ENCODE peak calls at places on chromosomes 1 and 21, in five cellular contexts. K is astrocyte of the spinal cord, J is GM23338, H is body of pancreas, L is WTC11. G is an unnamed sample.

GRCh38 chr1:3922201-3922725 is 22.2 kb upstream of the C1orf174 start:
- DNase-seq in K (no peak), J (peak; percentile 25), H (no peak), L (no peak), G (peak; percentile 76)

GRCh38 chr1:41454406-41454805 is 30.1 kb downstream of the EDN2 start:
- DNase-seq in K (peak; percentile 45), J (no peak), H (peak; percentile 59), L (no peak), G (no peak)

GRCh38 chr1:209594440-209594839 is 10.9 kb downstream of the CAMK1G start:
- DNase-seq in K (no peak), J (no peak), H (no peak), L (no peak), G (no peak)

GRCh38 chr1:194367121-194367520 is 1180.7 kb upstream of the B3GALT2 start:
- DNase-seq in K (no peak), J (no peak), H (no peak), L (no peak), G (no peak)

GRCh38 chr1:2589331-2590232 is 3.0 kb downstream of the PRXL2B start:
- DNase-seq in K (no peak), J (no peak), H (no peak), L (no peak), G (no peak)

GRCh38 chr1:70504176-70504820 is 93.2 kb downstream of the CTH start:
- DNase-seq in K (no peak), J (no peak), H (peak; percentile 3), L (no peak), G (no peak)

GRCh38 chr1:3636080-3636479 is 11.3 kb downstream of the TPRG1L start:
- DNase-seq in K (no peak), J (no peak), H (no peak), L (no peak), G (no peak)

GRCh38 chr1:15429701-15430149 is 8.5 kb upstream of the CTRC start:
- DNase-seq in K (peak; percentile 77), J (no peak), H (peak; percentile 77), L (no peak), G (no peak)

GRCh38 chr21:15852146-15852545 is 122.4 kb downstream of the USP25 start:
- DNase-seq in K (no peak), J (no peak), H (no peak), L (no peak), G (no peak)

GRCh38 chr1:67575861-67576260 is 109.1 kb upstream of the GADD45A start:
- DNase-seq in K (peak; percentile 78), J (no peak), H (no peak), L (no peak), G (no peak)

GRCh38 chr1:151542710-151543129 is 2.6 kb downstream of the TUFT1 start:
- DNase-seq in K (peak; percentile 69), J (no peak), H (peak; percentile 22), L (no peak), G (no peak)

GRCh38 chr1:46244656-46245371 is 2.7 kb upstream of the RAD54L start:
- DNase-seq in K (no peak), J (peak; percentile 58), H (no peak), L (no peak), G (no peak)

GRCh38 chr1:24091971-24092482 is 19.9 kb downstream of the MYOM3 start:
- DNase-seq in K (no peak), J (no peak), H (no peak), L (no peak), G (no peak)

GRCh38 chr1:176691251-176692228 is 228.6 kb downstream of the PAPPA2 start:
- DNase-seq in K (peak; percentile 55), J (peak; percentile 82), H (peak; percentile 81), L (peak; percentile 30), G (no peak)

GRCh38 chr1:147665521-147665920 is 4.8 kb downstream of the ACP6 start:
- DNase-seq in K (no peak), J (peak; percentile 51), H (no peak), L (no peak), G (no peak)

GRCh38 chr1:109878531-109878930 is 32.1 kb upstream of the CSF1 start:
- DNase-seq in K (no peak), J (no peak), H (no peak), L (no peak), G (no peak)

GRCh38 chr1:245858022-245858421 is 649.1 kb downstream of the SMYD3 start:
- DNase-seq in K (no peak), J (no peak), H (no peak), L (no peak), G (no peak)

GRCh38 chr1:26284597-26285351 is 4.9 kb downstream of the SH3BGRL3 start:
- DNase-seq in K (peak; percentile 92), J (peak; percentile 88), H (peak; percentile 83), L (peak; percentile 86), G (peak; percentile 69)

GRCh38 chr21:34942911-34943310 is 106.2 kb downstream of the RUNX1 start:
- DNase-seq in K (no peak), J (no peak), H (no peak), L (no peak), G (no peak)

GRCh38 chr1:2528016-2528415 is 1.6 kb upstream of the PANK4 start:
- DNase-seq in K (no peak), J (no peak), H (peak; percentile 46), L (no peak), G (no peak)

GRCh38 chr1:168635129-168635528 is 58.7 kb downstream of the XCL1 start:
- DNase-seq in K (no peak), J (no peak), H (no peak), L (no peak), G (no peak)

GRCh38 chr1:44045064-44045463 is 13.8 kb upstream of the SLC6A9 start:
- DNase-seq in K (no peak), J (no peak), H (no peak), L (peak; percentile 4), G (no peak)

GRCh38 chr1:22611530-22611947 is 24.9 kb upstream of the C1QA start:
- DNase-seq in K (peak; percentile 67), J (peak; percentile 90), H (peak; percentile 41), L (peak; percentile 89), G (no peak)

GRCh38 chr1:43620956-43621355 is 29.0 kb upstream of the KDM4A start:
- DNase-seq in K (no peak), J (no peak), H (no peak), L (no peak), G (no peak)

GRCh38 chr1:27616441-27616840 is 12.5 kb upstream of the AHDC1 start:
- DNase-seq in K (no peak), J (peak; percentile 63), H (no peak), L (no peak), G (no peak)

GRCh38 chr1:32978854-32979253 is 14.2 kb upstream of the RNF19B start:
- DNase-seq in K (no peak), J (no peak), H (no peak), L (no peak), G (no peak)

GRCh38 chr1:156551866-156552265 is 20.5 kb downstream of the IQGAP3 start:
- DNase-seq in K (no peak), J (no peak), H (no peak), L (no peak), G (no peak)

GRCh38 chr1:25095635-25096200 is 136.6 kb downstream of the SYF2 start:
- DNase-seq in K (no peak), J (no peak), H (no peak), L (no peak), G (no peak)

GRCh38 chr1:207014728-207015127 is 17.8 kb downstream of the C1orf116 start:
- DNase-seq in K (no peak), J (no peak), H (no peak), L (no peak), G (no peak)

GRCh38 chr1:207013321-207014085 is 19.1 kb downstream of the C1orf116 start:
- DNase-seq in K (no peak), J (no peak), H (no peak), L (no peak), G (no peak)

GRCh38 chr1:207017615-207018559 is 14.7 kb downstream of the C1orf116 start:
- DNase-seq in K (peak; percentile 33), J (no peak), H (peak; percentile 72), L (no peak), G (no peak)

GRCh38 chr1:207018707-207019106 is 13.8 kb downstream of the C1orf116 start:
- DNase-seq in K (no peak), J (no peak), H (no peak), L (no peak), G (no peak)

DNA sequence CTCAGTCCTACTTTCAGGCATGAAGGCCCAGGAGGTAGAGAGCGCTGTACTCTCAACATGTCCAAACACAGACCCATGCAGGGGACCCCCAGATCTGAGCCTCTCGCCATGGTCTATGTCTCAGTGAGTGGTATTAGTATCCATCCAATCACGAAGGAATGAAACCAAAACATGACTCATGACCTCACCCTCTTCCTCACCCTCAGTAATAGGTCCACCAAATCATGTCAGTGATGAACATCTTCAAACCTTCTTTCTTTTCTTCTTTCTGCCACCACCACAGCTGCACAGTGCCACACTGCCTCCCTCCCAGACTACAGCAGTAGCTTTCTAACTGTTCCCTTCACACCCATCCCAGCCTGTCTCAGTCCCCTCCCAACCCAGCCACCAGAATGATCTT is 16.8 kb downstream of the C1orf116 start:
- DNase-seq in K (no peak), J (no peak), H (no peak), L (no peak), G (no peak)
- TF ChIP-seq CTCF in K (no peak), J (no peak), H (no peak), L (no peak), G (no peak)

GRCh38 chr21:32392880-32393676 is at the start of gene URB1:
- DNase-seq in K (peak; percentile 82), J (peak; percentile 92), H (peak; percentile 92), L (peak; percentile 93), G (peak; percentile 96)
- TF ChIP-seq CTCF in K (no peak), J (no peak), H (no peak), L (no peak), G (no peak)

GRCh38 chr1:65946960-65947359 is 154.3 kb downstream of the PDE4B start:
- DNase-seq in K (no peak), J (no peak), H (no peak), L (no peak), G (no peak)

GRCh38 chr1:65946376-65946775 is 153.7 kb downstream of the PDE4B start:
- DNase-seq in K (no peak), J (no peak), H (no peak), L (no peak), G (no peak)

GRCh38 chr1:65949230-65949626 is 156.5 kb downstream of the PDE4B start:
- DNase-seq in K (no peak), J (no peak), H (no peak), L (no peak), G (no peak)

GRCh38 chr1:65949933-65950332 is 157.2 kb downstream of the PDE4B start:
- DNase-seq in K (no peak), J (no peak), H (no peak), L (no peak), G (no peak)

DNA sequence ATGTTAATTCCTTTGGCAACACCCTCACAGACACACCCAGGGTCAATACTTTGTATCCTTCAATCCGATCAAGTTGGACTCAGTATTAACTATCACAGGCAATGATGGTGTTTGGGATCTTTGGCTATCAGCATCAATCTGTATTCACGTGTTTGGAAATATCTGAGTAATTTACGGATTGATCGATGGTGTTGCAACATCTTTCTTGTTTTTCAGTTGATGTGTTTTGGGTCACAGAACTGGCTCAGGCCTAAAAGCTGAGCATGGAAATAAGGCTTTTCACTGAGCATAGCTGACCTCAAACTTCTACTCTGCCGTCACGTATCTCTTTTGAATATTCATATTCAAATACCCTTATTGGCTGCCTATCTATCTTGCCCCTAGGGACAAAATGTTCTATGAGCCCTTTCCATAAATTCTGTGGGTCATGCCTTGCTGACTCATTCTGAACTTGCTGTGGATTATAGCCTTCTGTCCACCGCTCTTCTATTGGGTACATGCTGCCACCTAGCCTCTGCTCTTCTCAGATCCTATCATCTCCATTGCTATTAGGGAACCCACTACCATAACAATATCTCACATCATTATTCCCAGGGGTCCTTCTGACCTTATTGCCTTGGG is 156.0 kb downstream of the PDE4B start:
- DNase-seq in K (peak; percentile 49), J (no peak), H (peak; percentile 8), L (no peak), G (no peak)
- TF ChIP-seq CTCF in K (peak; percentile 22), J (peak; percentile 27), H (no peak), L (no peak), G (no peak)

GRCh38 chr1:221291113-221291512 is 411.9 kb downstream of the HLX start:
- DNase-seq in K (no peak), J (no peak), H (no peak), L (no peak), G (no peak)
- TF ChIP-seq CTCF in K (no peak), J (no peak), H (no peak), L (no peak), G (no peak)

G was measured in lung.